ENCODE peak calls at places on chromosomes 4 and X, in ten cellular contexts. J, H, K, D, L, A, M, O, X and T are unnamed samples.

GRCh38 chr4:21304061-21304541 is 603.8 kb downstream of the PACRGL start:
- DNase-seq in D (no peak), M (no peak), L (peak; percentile 0), X (no peak), K (no peak), H (no peak), O (no peak), A (no peak), J (no peak), T (no peak)

GRCh38 chr4:89416968-89417367 is 109.4 kb upstream of the GPRIN3 start:
- DNase-seq in J (no peak), O (no peak), H (no peak), L (no peak), D (no peak), X (no peak), A (no peak), K (no peak), M (no peak), T (no peak)

GRCh38 chr4:74544655-74545361 is 99.9 kb downstream of the AREG start:
- DNase-seq in X (no peak), K (no peak), L (no peak), H (no peak), A (no peak), O (no peak), D (no peak), J (no peak), M (no peak), T (no peak)

GRCh38 chrX:50691820-50692219 is 122.2 kb downstream of the SHROOM4 start:
- DNase-seq in L (peak; percentile 75), D (peak; percentile 33), K (peak; percentile 8), M (no peak), H (no peak), J (peak; percentile 90), O (peak; percentile 35), A (peak; percentile 34), X (no peak), T (no peak)

GRCh38 chrX:150772150-150772970 is 79.2 kb downstream of the MTMR1 start:
- DNase-seq in K (peak; percentile 80), H (peak; percentile 47), D (peak; percentile 58), M (peak; percentile 90), J (peak; percentile 91), A (peak; percentile 81), X (no peak), L (peak; percentile 78), O (peak; percentile 57), T (peak; percentile 58)

GRCh38 chr4:79651516-79651915 is 243.5 kb upstream of the GK2 start:
- DNase-seq in D (no peak), O (no peak), L (peak; percentile 36), J (no peak), H (no peak), X (no peak), A (no peak), M (no peak), K (no peak), T (no peak)

GRCh38 chrX:134026732-134027311 is 41.4 kb upstream of the GPC3 start:
- DNase-seq in O (peak; percentile 49), M (no peak), L (peak; percentile 80), K (peak; percentile 23), A (peak; percentile 11), X (no peak), D (peak; percentile 30), H (peak; percentile 1), J (no peak), T (peak; percentile 30)

GRCh38 chr4:151098191-151098590 is 1.2 kb upstream of the RPS3A start:
- DNase-seq in O (peak; percentile 36), X (no peak), D (no peak), J (no peak), L (no peak), K (no peak), H (no peak), A (peak; percentile 40), M (no peak), T (no peak)

GRCh38 chrX:109911046-109911445 is 91.9 kb upstream of the TMEM164 start:
- DNase-seq in H (no peak), L (peak; percentile 42), J (no peak), A (no peak), M (no peak), X (no peak), D (no peak), K (no peak), O (no peak), T (no peak)

GRCh38 chrX:96692911-96693310 is 8.3 kb downstream of the DIAPH2 start:
- DNase-seq in D (no peak), A (no peak), X (no peak), L (peak; percentile 42), H (no peak), J (no peak), O (no peak), K (no peak), M (no peak), T (no peak)

GRCh38 chr4:177047070-177047850 is 254.5 kb upstream of the VEGFC start:
- DNase-seq in O (peak; percentile 78), L (peak; percentile 90), X (no peak), M (peak; percentile 59), A (peak; percentile 50), D (peak; percentile 67), J (peak; percentile 68), K (peak; percentile 52), H (peak; percentile 25), T (peak; percentile 26)

GRCh38 chr4:102554482-102554881 is 53.3 kb downstream of the NFKB1 start:
- DNase-seq in J (no peak), K (no peak), M (peak; percentile 87), A (no peak), O (peak; percentile 64), L (no peak), D (no peak), X (no peak), H (no peak), T (peak; percentile 31)

GRCh38 chr4:23930750-23931488 is 41.1 kb upstream of the PPARGC1A start:
- DNase-seq in H (no peak), L (no peak), M (peak; percentile 96), X (no peak), A (no peak), D (no peak), O (peak; percentile 39), K (no peak), J (no peak), T (peak; percentile 58)

GRCh38 chrX:66050140-66050569 is 10.3 kb upstream of the VSIG4 start:
- DNase-seq in M (no peak), A (no peak), O (peak; percentile 70), K (no peak), H (no peak), J (no peak), X (no peak), D (no peak), L (no peak), T (no peak)

GRCh38 chrX:120697053-120697452 is 67.2 kb upstream of the C1GALT1C1 start:
- DNase-seq in H (peak; percentile 62), L (no peak), D (peak; percentile 89), O (no peak), A (no peak), X (no peak), K (peak; percentile 25), J (no peak), M (no peak), T (no peak)

GRCh38 chrX:88604433-88605221 is 142.4 kb upstream of the CPXCR1 start:
- DNase-seq in K (no peak), J (no peak), L (no peak), A (no peak), D (no peak), M (no peak), H (no peak), X (no peak), O (no peak), T (no peak)

GRCh38 chr4:185369729-185370128 is 26.0 kb downstream of the LRP2BP start:
- DNase-seq in O (no peak), D (no peak), L (no peak), J (no peak), X (no peak), K (no peak), M (no peak), A (no peak), H (no peak), T (no peak)

GRCh38 chr4:38314663-38315062 is 349.3 kb upstream of the KLF3 start:
- DNase-seq in J (no peak), L (no peak), X (no peak), M (no peak), H (no peak), D (no peak), K (no peak), A (no peak), O (peak; percentile 74), T (peak; percentile 89)

GRCh38 chr4:112358952-112359749 is 62.0 kb downstream of the ALPK1 start:
- DNase-seq in X (no peak), H (no peak), J (no peak), A (no peak), O (no peak), M (no peak), K (no peak), D (no peak), L (no peak), T (no peak)

GRCh38 chrX:19446397-19446796 is 68.9 kb downstream of the MAP3K15 start:
- DNase-seq in D (no peak), M (no peak), A (no peak), H (no peak), J (no peak), L (no peak), O (no peak), K (no peak), X (no peak), T (no peak)

GRCh38 chr4:152014280-152014679 is 253.5 kb upstream of the GATB start:
- DNase-seq in A (peak; percentile 50), L (no peak), D (peak; percentile 77), O (no peak), J (peak; percentile 53), H (peak; percentile 54), K (peak; percentile 60), X (no peak), M (no peak), T (peak; percentile 31)

GRCh38 chr4:108099838-108100237 is 68.9 kb downstream of the LEF1 start:
- DNase-seq in X (no peak), H (no peak), A (no peak), L (no peak), D (no peak), J (no peak), O (no peak), K (no peak), M (no peak), T (no peak)

GRCh38 chr4:80072607-80073361 is at the start of gene ANTXR2:
- DNase-seq in M (peak; percentile 95), H (peak; percentile 73), K (peak; percentile 65), X (peak; percentile 86), J (no peak), L (peak; percentile 97), O (peak; percentile 40), D (peak; percentile 86), A (peak; percentile 71), T (peak; percentile 93)

GRCh38 chrX:139890991-139891700 is 41.7 kb downstream of the ATP11C start:
- DNase-seq in H (no peak), A (no peak), O (no peak), K (no peak), D (no peak), M (no peak), J (no peak), X (no peak), L (peak; percentile 43), T (no peak)

GRCh38 chr4:134762053-134762452 is 560.5 kb upstream of the PABPC4L start:
- DNase-seq in L (no peak), X (no peak), H (no peak), A (no peak), D (no peak), J (peak; percentile 47), O (no peak), K (no peak), M (no peak), T (no peak)

GRCh38 chrX:153830632-153831434 is 489 bp upstream of the PDZD4 start:
- DNase-seq in M (no peak), J (no peak), D (no peak), O (no peak), X (no peak), L (peak; percentile 38), H (no peak), A (peak; percentile 14), K (no peak), T (no peak)

GRCh38 chr4:6308890-6309643 is 39.4 kb downstream of the WFS1 start:
- DNase-seq in J (no peak), H (no peak), A (no peak), X (no peak), M (no peak), D (no peak), O (no peak), L (peak; percentile 18), K (no peak), T (no peak)

GRCh38 chr4:144820115-144820514 is 174.2 kb downstream of the HHIP start:
- DNase-seq in A (no peak), X (peak; percentile 28), J (peak; percentile 15), O (no peak), L (peak; percentile 58), H (no peak), K (no peak), D (no peak), M (no peak), T (no peak)